ENCODE peak calls at places on chromosomes 11 and 22, in six cellular contexts. T is upper lobe of right lung; H is pancreas; F is CD4-positive, alpha-beta memory T cell; S is lung; N is H1. G is an unnamed sample. For H3K4me1, the result is how much of the 10 kb centered on the place peaks cover.

GRCh38 chr11:81165164-81165563 is 1568.5 kb downstream of the FAM181B start:
- DNase-seq in T (no peak), N (no peak), S (no peak), F (no peak), H (no peak), G (no peak)

GRCh38 chr11:126544311-126545056 is 189.0 kb downstream of the ST3GAL4 start:
- DNase-seq in T (no peak), F (no peak), H (no peak), N (no peak), S (no peak), G (no peak)

GRCh38 chr22:30040499-30041055 is 39.7 kb upstream of the HORMAD2 start:
- DNase-seq in T (no peak), S (no peak), N (no peak), F (no peak), H (no peak), G (no peak)

GRCh38 chr22:46445771-46446485 is 91.5 kb downstream of the CELSR1 start:
- DNase-seq in N (no peak), F (no peak), T (no peak), S (no peak), H (no peak), G (no peak)

GRCh38 chr22:32747588-32747987 is 53.9 kb upstream of the TIMP3 start:
- DNase-seq in F (no peak), N (no peak), T (no peak), H (no peak), S (no peak), G (no peak)

GRCh38 chr11:86464509-86465221 is 90.0 kb downstream of the CCDC81 start:
- DNase-seq in H (no peak), S (no peak), F (no peak), N (no peak), T (no peak), G (no peak)

GRCh38 chr11:13923716-13924650 is 38.5 kb upstream of the SPON1 start:
- DNase-seq in F (peak), S (no peak), H (no peak), N (no peak), T (no peak), G (peak)

GRCh38 chr22:45139693-45140092 is 24.0 kb upstream of the NUP50 start:
- DNase-seq in N (no peak), F (no peak), H (no peak), S (no peak), T (no peak), G (no peak)

GRCh38 chr11:117733311-117733710 is 63.7 kb downstream of the DSCAML1 start:
- DNase-seq in T (peak), F (no peak), N (no peak), S (no peak), H (no peak), G (no peak)

GRCh38 chr22:32967285-32968101 is 90.7 kb downstream of the SYN3 start:
- DNase-seq in H (no peak), N (no peak), T (no peak), F (no peak), S (no peak), G (no peak)

GRCh38 chr22:19508024-19508776 is 16.0 kb downstream of the CLDN5 start:
- DNase-seq in T (no peak), H (no peak), F (no peak), S (no peak), N (no peak), G (no peak)

GRCh38 chr11:126601136-126601535 is 245.7 kb downstream of the ST3GAL4 start:
- DNase-seq in S (no peak), H (no peak), T (no peak), F (no peak), N (no peak), G (no peak)

GRCh38 chr11:3022982-3023381 is 30.9 kb upstream of the NAP1L4 start:
- DNase-seq in H (no peak), N (no peak), S (no peak), T (no peak), F (no peak), G (no peak)

GRCh38 chr11:36455658-36456111 is 54.4 kb downstream of the TRAF6 start:
- DNase-seq in S (no peak), H (no peak), T (peak), F (no peak), N (no peak), G (no peak)

GRCh38 chr22:36328635-36329216 is 59.0 kb downstream of the MYH9 start:
- DNase-seq in H (peak), N (no peak), T (no peak), F (no peak), S (peak), G (no peak)
- H3K4me3 ChIP-seq in H (no peak), N (peak), T (peak), F (no peak), S (no peak), G (peak)

GRCh38 chr11:96330511-96330859 is 12.5 kb downstream of the MAML2 start:
- DNase-seq in F (no peak), S (no peak), T (no peak), H (no peak), N (no peak), G (no peak)
- H3K4me1 ChIP-seq in F (half or more), S (under half), T (half or more), H (under half), N (under half), G (half or more)

GRCh38 chr11:69074375-69074774 is 25.6 kb downstream of the TPCN2 start:
- DNase-seq in S (no peak), F (no peak), N (no peak), H (no peak), T (no peak), G (no peak)
- H3K27ac ChIP-seq in S (no peak), F (no peak), N (no peak), H (no peak), T (no peak), G (no peak)

DNA sequence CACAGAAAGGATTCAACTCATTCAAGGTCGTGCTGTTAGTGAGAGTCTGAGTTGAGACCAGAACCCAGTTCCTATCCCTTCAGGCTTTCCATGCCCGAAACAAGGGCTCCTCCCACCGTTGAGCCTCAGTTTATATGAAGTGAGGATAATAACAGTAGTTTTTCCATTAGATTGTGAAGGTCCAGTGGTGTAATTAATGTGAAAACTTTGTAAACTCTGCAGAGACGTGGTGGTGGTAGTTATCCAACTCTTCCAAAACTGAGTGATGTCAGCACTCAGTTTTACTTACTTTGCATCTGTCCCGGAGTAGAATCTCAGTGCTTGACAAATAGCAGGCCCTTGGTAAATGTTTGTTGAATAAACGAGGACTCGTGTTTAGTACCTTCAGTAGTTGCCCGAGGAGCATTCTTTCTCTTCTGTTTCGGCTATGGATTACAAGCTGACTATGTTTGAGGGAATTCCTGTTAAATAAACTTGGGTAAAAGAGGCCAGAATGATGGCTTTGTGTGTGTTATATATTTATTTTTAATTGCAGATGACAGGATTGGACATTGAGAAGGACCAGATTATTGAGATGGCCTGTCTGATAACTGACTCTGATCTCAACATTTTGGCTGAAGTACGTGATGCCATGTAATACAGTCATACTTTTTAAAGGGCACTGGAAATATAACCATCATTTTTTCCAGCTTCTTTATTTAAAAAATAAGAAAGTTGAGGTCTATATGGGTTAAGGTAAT is 1.0 kb downstream of the REXO2 start:
- DNase-seq in H (no peak), N (no peak), T (no peak), S (no peak), F (peak), G (no peak)
- H3K4me3 ChIP-seq in H (peak), N (peak), T (peak), S (peak), F (peak), G (peak)

GRCh38 chr11:9386086-9386485 is 1.6 kb downstream of the IPO7 start:
- DNase-seq in F (no peak), S (no peak), N (no peak), T (no peak), H (no peak), G (no peak)

GRCh38 chr11:9385288-9385902 is 943 bp downstream of the IPO7 start:
- DNase-seq in T (no peak), N (no peak), S (no peak), F (no peak), H (peak), G (peak)

GRCh38 chr11:9384535-9385287 is at the start of gene IPO7:
- DNase-seq in F (peak), N (peak), H (peak), S (peak), T (peak), G (peak)

DNA sequence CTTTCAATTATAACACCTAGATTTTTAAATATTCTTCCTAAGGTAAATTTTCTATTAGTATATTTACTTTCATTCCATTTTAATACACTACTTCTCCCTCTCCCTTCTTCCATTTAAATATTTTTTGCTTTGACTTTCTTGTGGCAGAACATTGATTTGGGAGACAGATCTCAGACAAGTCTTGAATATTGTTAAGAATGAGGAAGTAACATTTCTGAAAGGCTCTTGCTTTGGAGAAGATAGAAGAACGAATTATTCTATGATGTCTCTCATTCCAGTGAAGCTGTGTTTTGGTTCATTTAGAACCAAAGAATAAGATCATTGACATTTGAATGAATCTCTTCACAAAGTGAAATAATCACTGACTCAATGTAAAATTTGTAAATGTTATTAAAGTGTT is 2.4 kb downstream of the IPO7 start:
- DNase-seq in N (no peak), S (no peak), H (no peak), T (no peak), F (no peak), G (no peak)
- H3K4me1 ChIP-seq in N (under half), S (under half), H (under half), T (under half), F (under half), G (under half)

G was measured in CD8-positive, alpha-beta T cell.